ENCODE peak calls at places on chromosomes 2 and 18, in seven cellular contexts. E, O, Z, H, F, N and A are unnamed samples.

GRCh38 chr2:20588918-20589871 is 61.7 kb downstream of the HS1BP3 start:
- DNase-seq in E (no peak), Z (no peak), O (no peak), F (no peak), N (no peak), H (no peak), A (no peak)

GRCh38 chr2:72917875-72918660 is 749 bp downstream of the EMX1 start:
- DNase-seq in O (no peak), H (peak), F (no peak), Z (no peak), N (no peak), E (peak), A (no peak)

GRCh38 chr2:136013962-136014361 is 28.5 kb upstream of the DARS1 start:
- DNase-seq in H (no peak), Z (no peak), F (no peak), O (no peak), N (peak), E (peak), A (no peak)

GRCh38 chr2:176709541-176709951 is 440.3 kb downstream of the MTX2 start:
- DNase-seq in O (no peak), H (no peak), F (no peak), Z (no peak), E (no peak), N (no peak), A (no peak)

GRCh38 chr2:221529943-221530652 is 42.0 kb downstream of the EPHA4 start:
- DNase-seq in F (no peak), Z (no peak), N (no peak), H (no peak), E (no peak), O (no peak), A (no peak)

GRCh38 chr18:26489881-26490280 is 58.5 kb downstream of the KCTD1 start:
- DNase-seq in O (no peak), E (no peak), H (no peak), F (no peak), Z (no peak), N (no peak), A (no peak)

GRCh38 chr2:45009928-45010705 is 865 bp upstream of the SIX2 start:
- DNase-seq in N (no peak), H (no peak), F (no peak), Z (no peak), O (no peak), E (peak), A (no peak)

GRCh38 chr2:61059382-61059781 is 6.3 kb upstream of the SANBR start:
- DNase-seq in N (no peak), E (no peak), H (no peak), O (no peak), Z (no peak), F (no peak), A (no peak)

GRCh38 chr2:10057231-10058107 is 14.1 kb downstream of the KLF11 start:
- DNase-seq in E (peak), F (no peak), O (no peak), H (peak), Z (no peak), N (no peak), A (no peak)

GRCh38 chr2:234981197-234982095 is 29.6 kb downstream of the SH3BP4 start:
- DNase-seq in N (no peak), F (no peak), Z (no peak), O (no peak), H (no peak), E (peak), A (no peak)

GRCh38 chr2:41939410-41939775 is 108.4 kb upstream of the PKDCC start:
- DNase-seq in Z (no peak), E (no peak), H (no peak), F (no peak), N (no peak), O (no peak), A (no peak)

GRCh38 chr2:31075393-31075792 is 62.8 kb downstream of the GALNT14 start:
- DNase-seq in F (no peak), N (no peak), Z (no peak), E (no peak), O (no peak), H (no peak), A (no peak)

GRCh38 chr2:96197541-96198255 is 10.9 kb downstream of the STARD7 start:
- DNase-seq in Z (no peak), E (no peak), N (no peak), F (no peak), O (no peak), H (no peak), A (no peak)

GRCh38 chr2:18611604-18612003 is 22.2 kb upstream of the NT5C1B start:
- DNase-seq in H (no peak), Z (no peak), N (no peak), F (no peak), E (no peak), O (no peak), A (no peak)

GRCh38 chr18:68406761-68407160 is 308.1 kb downstream of the TMX3 start:
- DNase-seq in O (no peak), H (no peak), F (no peak), Z (no peak), E (no peak), N (peak), A (no peak)

GRCh38 chr2:27189989-27190388 is 21.9 kb upstream of the ATRAID start:
- DNase-seq in N (no peak), O (no peak), H (no peak), E (no peak), Z (no peak), F (no peak), A (no peak)

GRCh38 chr2:151886235-151886634 is 58.0 kb upstream of the ARL5A start:
- DNase-seq in E (no peak), O (no peak), F (no peak), N (no peak), H (no peak), Z (no peak), A (no peak)

GRCh38 chr18:9914334-9914583 is 443 bp downstream of the VAPA start:
- DNase-seq in N (no peak), Z (no peak), E (no peak), O (no peak), H (no peak), F (no peak), A (no peak)

GRCh38 chr18:3121256-3121655 is 98.5 kb downstream of the MYOM1 start:
- DNase-seq in Z (no peak), N (peak), O (no peak), F (no peak), H (no peak), E (no peak), A (no peak)